ENCODE peak calls at places on chromosomes 2 and 18, in ten cellular contexts. One of them, this sample, is unnamed.

GRCh38 chr2:199470361-199470671 is 12.6 kb upstream of the SATB2 start:
- DNase-seq in stimulated activated CD4-positive, alpha-beta T cell treated with anti-CD3 and anti-CD28 coated beads, Interleukin-2, amount 100 ng/mL, for 48 hours: no peak
- DNase-seq in midbrain: no peak
- DNase-seq in dermis blood vessel endothelial cell: no peak
- DNase-seq in HS-5: no peak
- DNase-seq in AG09319: no peak
- DNase-seq in heart right ventricle: no peak
- DNase-seq in activated T-cell treated with anti-CD3 and anti-CD28 coated beads for 24 hours: no peak
- DNase-seq in frontal cortex: no peak
- DNase-seq in T-helper 17 cell: no peak
- DNase-seq in this sample: no peak

GRCh38 chr18:23399067-23399466 is 54.0 kb upstream of the RIOK3 start:
- DNase-seq in stimulated activated CD4-positive, alpha-beta T cell treated with anti-CD3 and anti-CD28 coated beads, Interleukin-2, amount 100 ng/mL, for 48 hours: no peak
- DNase-seq in midbrain: no peak
- DNase-seq in dermis blood vessel endothelial cell: no peak
- DNase-seq in HS-5: no peak
- DNase-seq in AG09319: no peak
- DNase-seq in heart right ventricle: no peak
- DNase-seq in activated T-cell treated with anti-CD3 and anti-CD28 coated beads for 24 hours: no peak
- DNase-seq in frontal cortex: no peak
- DNase-seq in T-helper 17 cell: no peak
- DNase-seq in this sample: no peak

GRCh38 chr2:53268086-53268485 is 499.5 kb upstream of the CHAC2 start:
- DNase-seq in stimulated activated CD4-positive, alpha-beta T cell treated with anti-CD3 and anti-CD28 coated beads, Interleukin-2, amount 100 ng/mL, for 48 hours: no peak
- DNase-seq in midbrain: no peak
- DNase-seq in dermis blood vessel endothelial cell: no peak
- DNase-seq in HS-5: no peak
- DNase-seq in AG09319: no peak
- DNase-seq in heart right ventricle: no peak
- DNase-seq in activated T-cell treated with anti-CD3 and anti-CD28 coated beads for 24 hours: no peak
- DNase-seq in frontal cortex: no peak
- DNase-seq in T-helper 17 cell: no peak
- DNase-seq in this sample: no peak

GRCh38 chr2:14288016-14288415 is 344.5 kb upstream of the LRATD1 start:
- DNase-seq in stimulated activated CD4-positive, alpha-beta T cell treated with anti-CD3 and anti-CD28 coated beads, Interleukin-2, amount 100 ng/mL, for 48 hours: no peak
- DNase-seq in midbrain: no peak
- DNase-seq in dermis blood vessel endothelial cell: no peak
- DNase-seq in HS-5: no peak
- DNase-seq in AG09319: no peak
- DNase-seq in heart right ventricle: no peak
- DNase-seq in activated T-cell treated with anti-CD3 and anti-CD28 coated beads for 24 hours: no peak
- DNase-seq in frontal cortex: no peak
- DNase-seq in T-helper 17 cell: no peak
- DNase-seq in this sample: peak; percentile 48

GRCh38 chr2:54483426-54483825 is 27.3 kb downstream of the SPTBN1 start:
- DNase-seq in stimulated activated CD4-positive, alpha-beta T cell treated with anti-CD3 and anti-CD28 coated beads, Interleukin-2, amount 100 ng/mL, for 48 hours: no peak
- DNase-seq in midbrain: no peak
- DNase-seq in dermis blood vessel endothelial cell: peak; percentile 48
- DNase-seq in HS-5: no peak
- DNase-seq in AG09319: no peak
- DNase-seq in heart right ventricle: no peak
- DNase-seq in activated T-cell treated with anti-CD3 and anti-CD28 coated beads for 24 hours: no peak
- DNase-seq in frontal cortex: no peak
- DNase-seq in T-helper 17 cell: no peak
- DNase-seq in this sample: no peak

GRCh38 chr2:85049236-85049635 is 78.3 kb downstream of the KCMF1 start:
- DNase-seq in stimulated activated CD4-positive, alpha-beta T cell treated with anti-CD3 and anti-CD28 coated beads, Interleukin-2, amount 100 ng/mL, for 48 hours: no peak
- DNase-seq in midbrain: no peak
- DNase-seq in dermis blood vessel endothelial cell: no peak
- DNase-seq in HS-5: no peak
- DNase-seq in AG09319: no peak
- DNase-seq in heart right ventricle: no peak
- DNase-seq in activated T-cell treated with anti-CD3 and anti-CD28 coated beads for 24 hours: no peak
- DNase-seq in frontal cortex: no peak
- DNase-seq in T-helper 17 cell: no peak
- DNase-seq in this sample: no peak

GRCh38 chr2:20666364-20667150 is at the start of gene GDF7:
- DNase-seq in stimulated activated CD4-positive, alpha-beta T cell treated with anti-CD3 and anti-CD28 coated beads, Interleukin-2, amount 100 ng/mL, for 48 hours: no peak
- DNase-seq in midbrain: no peak
- DNase-seq in dermis blood vessel endothelial cell: peak; percentile 38
- DNase-seq in HS-5: no peak
- DNase-seq in AG09319: no peak
- DNase-seq in heart right ventricle: peak; percentile 34
- DNase-seq in activated T-cell treated with anti-CD3 and anti-CD28 coated beads for 24 hours: no peak
- DNase-seq in frontal cortex: peak; percentile 45
- DNase-seq in T-helper 17 cell: no peak
- DNase-seq in this sample: peak; percentile 76

GRCh38 chr2:220966636-220967035 is 605.5 kb downstream of the EPHA4 start:
- DNase-seq in stimulated activated CD4-positive, alpha-beta T cell treated with anti-CD3 and anti-CD28 coated beads, Interleukin-2, amount 100 ng/mL, for 48 hours: no peak
- DNase-seq in midbrain: no peak
- DNase-seq in dermis blood vessel endothelial cell: no peak
- DNase-seq in HS-5: peak; percentile 74
- DNase-seq in AG09319: no peak
- DNase-seq in heart right ventricle: no peak
- DNase-seq in activated T-cell treated with anti-CD3 and anti-CD28 coated beads for 24 hours: no peak
- DNase-seq in frontal cortex: no peak
- DNase-seq in T-helper 17 cell: no peak
- DNase-seq in this sample: no peak

GRCh38 chr18:11909081-11909410 is 929 bp upstream of the MPPE1 start:
- DNase-seq in stimulated activated CD4-positive, alpha-beta T cell treated with anti-CD3 and anti-CD28 coated beads, Interleukin-2, amount 100 ng/mL, for 48 hours: no peak
- DNase-seq in midbrain: no peak
- DNase-seq in dermis blood vessel endothelial cell: no peak
- DNase-seq in HS-5: no peak
- DNase-seq in AG09319: no peak
- DNase-seq in heart right ventricle: no peak
- DNase-seq in activated T-cell treated with anti-CD3 and anti-CD28 coated beads for 24 hours: no peak
- DNase-seq in frontal cortex: no peak
- DNase-seq in T-helper 17 cell: no peak
- DNase-seq in this sample: no peak

GRCh38 chr2:127355407-127356008 is 32.3 kb downstream of the MAP3K2 start:
- DNase-seq in stimulated activated CD4-positive, alpha-beta T cell treated with anti-CD3 and anti-CD28 coated beads, Interleukin-2, amount 100 ng/mL, for 48 hours: no peak
- DNase-seq in midbrain: no peak
- DNase-seq in dermis blood vessel endothelial cell: peak; percentile 65
- DNase-seq in HS-5: no peak
- DNase-seq in AG09319: no peak
- DNase-seq in heart right ventricle: no peak
- DNase-seq in activated T-cell treated with anti-CD3 and anti-CD28 coated beads for 24 hours: no peak
- DNase-seq in frontal cortex: no peak
- DNase-seq in T-helper 17 cell: no peak
- DNase-seq in this sample: no peak

GRCh38 chr2:7915302-7916200 is 766.3 kb upstream of the ID2 start:
- DNase-seq in stimulated activated CD4-positive, alpha-beta T cell treated with anti-CD3 and anti-CD28 coated beads, Interleukin-2, amount 100 ng/mL, for 48 hours: no peak
- DNase-seq in midbrain: no peak
- DNase-seq in dermis blood vessel endothelial cell: no peak
- DNase-seq in HS-5: no peak
- DNase-seq in AG09319: peak; percentile 11
- DNase-seq in heart right ventricle: no peak
- DNase-seq in activated T-cell treated with anti-CD3 and anti-CD28 coated beads for 24 hours: no peak
- DNase-seq in frontal cortex: no peak
- DNase-seq in T-helper 17 cell: no peak
- DNase-seq in this sample: no peak

GRCh38 chr2:75552222-75552621 is 8.5 kb downstream of the EVA1A start:
- DNase-seq in stimulated activated CD4-positive, alpha-beta T cell treated with anti-CD3 and anti-CD28 coated beads, Interleukin-2, amount 100 ng/mL, for 48 hours: no peak
- DNase-seq in midbrain: no peak
- DNase-seq in dermis blood vessel endothelial cell: no peak
- DNase-seq in HS-5: no peak
- DNase-seq in AG09319: no peak
- DNase-seq in heart right ventricle: no peak
- DNase-seq in activated T-cell treated with anti-CD3 and anti-CD28 coated beads for 24 hours: no peak
- DNase-seq in frontal cortex: no peak
- DNase-seq in T-helper 17 cell: no peak
- DNase-seq in this sample: no peak

GRCh38 chr2:149331023-149331400 is 625 bp downstream of the LYPD6 start:
- DNase-seq in stimulated activated CD4-positive, alpha-beta T cell treated with anti-CD3 and anti-CD28 coated beads, Interleukin-2, amount 100 ng/mL, for 48 hours: no peak
- DNase-seq in midbrain: no peak
- DNase-seq in dermis blood vessel endothelial cell: no peak
- DNase-seq in HS-5: no peak
- DNase-seq in AG09319: no peak
- DNase-seq in heart right ventricle: no peak
- DNase-seq in activated T-cell treated with anti-CD3 and anti-CD28 coated beads for 24 hours: no peak
- DNase-seq in frontal cortex: no peak
- DNase-seq in T-helper 17 cell: no peak
- DNase-seq in this sample: no peak

GRCh38 chr2:26088038-26088643 is 54.3 kb downstream of the RAB10 start:
- DNase-seq in stimulated activated CD4-positive, alpha-beta T cell treated with anti-CD3 and anti-CD28 coated beads, Interleukin-2, amount 100 ng/mL, for 48 hours: no peak
- DNase-seq in midbrain: peak; percentile 69
- DNase-seq in dermis blood vessel endothelial cell: peak; percentile 63
- DNase-seq in HS-5: no peak
- DNase-seq in AG09319: no peak
- DNase-seq in heart right ventricle: no peak
- DNase-seq in activated T-cell treated with anti-CD3 and anti-CD28 coated beads for 24 hours: peak; percentile 8
- DNase-seq in frontal cortex: peak; percentile 17
- DNase-seq in T-helper 17 cell: no peak
- DNase-seq in this sample: no peak

GRCh38 chr2:175111200-175111657 is 56.8 kb downstream of the ATF2 start:
- DNase-seq in stimulated activated CD4-positive, alpha-beta T cell treated with anti-CD3 and anti-CD28 coated beads, Interleukin-2, amount 100 ng/mL, for 48 hours: no peak
- DNase-seq in midbrain: peak; percentile 32
- DNase-seq in dermis blood vessel endothelial cell: peak; percentile 73
- DNase-seq in HS-5: peak; percentile 34
- DNase-seq in AG09319: peak; percentile 12
- DNase-seq in heart right ventricle: no peak
- DNase-seq in activated T-cell treated with anti-CD3 and anti-CD28 coated beads for 24 hours: no peak
- DNase-seq in frontal cortex: peak; percentile 17
- DNase-seq in T-helper 17 cell: no peak
- DNase-seq in this sample: no peak

GRCh38 chr2:112926707-112927106 is 15.7 kb downstream of the IL37 start:
- DNase-seq in stimulated activated CD4-positive, alpha-beta T cell treated with anti-CD3 and anti-CD28 coated beads, Interleukin-2, amount 100 ng/mL, for 48 hours: no peak
- DNase-seq in midbrain: no peak
- DNase-seq in dermis blood vessel endothelial cell: no peak
- DNase-seq in HS-5: no peak
- DNase-seq in AG09319: no peak
- DNase-seq in heart right ventricle: no peak
- DNase-seq in activated T-cell treated with anti-CD3 and anti-CD28 coated beads for 24 hours: no peak
- DNase-seq in frontal cortex: no peak
- DNase-seq in T-helper 17 cell: no peak
- DNase-seq in this sample: no peak

GRCh38 chr18:79382681-79383387 is 12.9 kb upstream of the NFATC1 start:
- DNase-seq in stimulated activated CD4-positive, alpha-beta T cell treated with anti-CD3 and anti-CD28 coated beads, Interleukin-2, amount 100 ng/mL, for 48 hours: no peak
- DNase-seq in midbrain: no peak
- DNase-seq in dermis blood vessel endothelial cell: no peak
- DNase-seq in HS-5: no peak
- DNase-seq in AG09319: no peak
- DNase-seq in heart right ventricle: no peak
- DNase-seq in activated T-cell treated with anti-CD3 and anti-CD28 coated beads for 24 hours: no peak
- DNase-seq in frontal cortex: peak; percentile 13
- DNase-seq in T-helper 17 cell: no peak
- DNase-seq in this sample: no peak

GRCh38 chr2:85438291-85439110 is 20.0 kb downstream of the SH2D6 start:
- DNase-seq in stimulated activated CD4-positive, alpha-beta T cell treated with anti-CD3 and anti-CD28 coated beads, Interleukin-2, amount 100 ng/mL, for 48 hours: no peak
- DNase-seq in midbrain: no peak
- DNase-seq in dermis blood vessel endothelial cell: no peak
- DNase-seq in HS-5: no peak
- DNase-seq in AG09319: no peak
- DNase-seq in heart right ventricle: peak; percentile 37
- DNase-seq in activated T-cell treated with anti-CD3 and anti-CD28 coated beads for 24 hours: no peak
- DNase-seq in frontal cortex: no peak
- DNase-seq in T-helper 17 cell: no peak
- DNase-seq in this sample: peak; percentile 55

GRCh38 chr2:171523339-171523931 is 1.2 kb downstream of the CYBRD1 start:
- DNase-seq in stimulated activated CD4-positive, alpha-beta T cell treated with anti-CD3 and anti-CD28 coated beads, Interleukin-2, amount 100 ng/mL, for 48 hours: peak; percentile 7
- DNase-seq in midbrain: peak; percentile 87
- DNase-seq in dermis blood vessel endothelial cell: peak; percentile 80
- DNase-seq in HS-5: no peak
- DNase-seq in AG09319: peak; percentile 36
- DNase-seq in heart right ventricle: peak; percentile 79
- DNase-seq in activated T-cell treated with anti-CD3 and anti-CD28 coated beads for 24 hours: no peak
- DNase-seq in frontal cortex: peak; percentile 58
- DNase-seq in T-helper 17 cell: no peak
- DNase-seq in this sample: peak; percentile 78

GRCh38 chr2:40760071-40760666 is 308.3 kb upstream of the SLC8A1 start:
- DNase-seq in stimulated activated CD4-positive, alpha-beta T cell treated with anti-CD3 and anti-CD28 coated beads, Interleukin-2, amount 100 ng/mL, for 48 hours: peak; percentile 0
- DNase-seq in midbrain: no peak
- DNase-seq in dermis blood vessel endothelial cell: peak; percentile 19
- DNase-seq in HS-5: peak; percentile 43
- DNase-seq in AG09319: peak; percentile 32
- DNase-seq in heart right ventricle: peak; percentile 8
- DNase-seq in activated T-cell treated with anti-CD3 and anti-CD28 coated beads for 24 hours: no peak
- DNase-seq in frontal cortex: no peak
- DNase-seq in T-helper 17 cell: no peak
- DNase-seq in this sample: peak; percentile 49

GRCh38 chr2:234022424-234022823 is 28.1 kb upstream of the SPP2 start:
- DNase-seq in stimulated activated CD4-positive, alpha-beta T cell treated with anti-CD3 and anti-CD28 coated beads, Interleukin-2, amount 100 ng/mL, for 48 hours: no peak
- DNase-seq in midbrain: no peak
- DNase-seq in dermis blood vessel endothelial cell: no peak
- DNase-seq in HS-5: no peak
- DNase-seq in AG09319: no peak
- DNase-seq in heart right ventricle: no peak
- DNase-seq in activated T-cell treated with anti-CD3 and anti-CD28 coated beads for 24 hours: no peak
- DNase-seq in frontal cortex: no peak
- DNase-seq in T-helper 17 cell: no peak
- DNase-seq in this sample: no peak

GRCh38 chr2:84486436-84487115 is 27.5 kb upstream of the SUCLG1 start:
- DNase-seq in stimulated activated CD4-positive, alpha-beta T cell treated with anti-CD3 and anti-CD28 coated beads, Interleukin-2, amount 100 ng/mL, for 48 hours: no peak
- DNase-seq in midbrain: no peak
- DNase-seq in dermis blood vessel endothelial cell: no peak
- DNase-seq in HS-5: no peak
- DNase-seq in AG09319: peak; percentile 32
- DNase-seq in heart right ventricle: no peak
- DNase-seq in activated T-cell treated with anti-CD3 and anti-CD28 coated beads for 24 hours: no peak
- DNase-seq in frontal cortex: no peak
- DNase-seq in T-helper 17 cell: no peak
- DNase-seq in this sample: no peak

GRCh38 chr2:231621051-231621879 is 28.6 kb downstream of the TEX44 start:
- DNase-seq in stimulated activated CD4-positive, alpha-beta T cell treated with anti-CD3 and anti-CD28 coated beads, Interleukin-2, amount 100 ng/mL, for 48 hours: no peak
- DNase-seq in midbrain: no peak
- DNase-seq in dermis blood vessel endothelial cell: peak; percentile 29
- DNase-seq in HS-5: no peak
- DNase-seq in AG09319: no peak
- DNase-seq in heart right ventricle: peak; percentile 48
- DNase-seq in activated T-cell treated with anti-CD3 and anti-CD28 coated beads for 24 hours: no peak
- DNase-seq in frontal cortex: no peak
- DNase-seq in T-helper 17 cell: no peak
- DNase-seq in this sample: no peak

GRCh38 chr18:7789853-7790552 is 222.9 kb downstream of the PTPRM start:
- DNase-seq in stimulated activated CD4-positive, alpha-beta T cell treated with anti-CD3 and anti-CD28 coated beads, Interleukin-2, amount 100 ng/mL, for 48 hours: no peak
- DNase-seq in midbrain: peak; percentile 19
- DNase-seq in dermis blood vessel endothelial cell: peak; percentile 72
- DNase-seq in HS-5: no peak
- DNase-seq in AG09319: peak; percentile 8
- DNase-seq in heart right ventricle: no peak
- DNase-seq in activated T-cell treated with anti-CD3 and anti-CD28 coated beads for 24 hours: no peak
- DNase-seq in frontal cortex: no peak
- DNase-seq in T-helper 17 cell: no peak
- DNase-seq in this sample: peak; percentile 71

GRCh38 chr2:33377048-33377447 is 99.4 kb upstream of the RASGRP3 start:
- DNase-seq in stimulated activated CD4-positive, alpha-beta T cell treated with anti-CD3 and anti-CD28 coated beads, Interleukin-2, amount 100 ng/mL, for 48 hours: no peak
- DNase-seq in midbrain: no peak
- DNase-seq in dermis blood vessel endothelial cell: no peak
- DNase-seq in HS-5: no peak
- DNase-seq in AG09319: no peak
- DNase-seq in heart right ventricle: peak; percentile 18
- DNase-seq in activated T-cell treated with anti-CD3 and anti-CD28 coated beads for 24 hours: no peak
- DNase-seq in frontal cortex: no peak
- DNase-seq in T-helper 17 cell: no peak
- DNase-seq in this sample: no peak

GRCh38 chr2:32626591-32627221 is 1.1 kb upstream of the TTC27 start:
- DNase-seq in stimulated activated CD4-positive, alpha-beta T cell treated with anti-CD3 and anti-CD28 coated beads, Interleukin-2, amount 100 ng/mL, for 48 hours: no peak
- DNase-seq in midbrain: no peak
- DNase-seq in dermis blood vessel endothelial cell: no peak
- DNase-seq in HS-5: no peak
- DNase-seq in AG09319: no peak
- DNase-seq in heart right ventricle: no peak
- DNase-seq in activated T-cell treated with anti-CD3 and anti-CD28 coated beads for 24 hours: no peak
- DNase-seq in frontal cortex: no peak
- DNase-seq in T-helper 17 cell: no peak
- DNase-seq in this sample: no peak

GRCh38 chr2:71113843-71114242 is 16.2 kb downstream of the MCEE start:
- DNase-seq in stimulated activated CD4-positive, alpha-beta T cell treated with anti-CD3 and anti-CD28 coated beads, Interleukin-2, amount 100 ng/mL, for 48 hours: no peak
- DNase-seq in midbrain: no peak
- DNase-seq in dermis blood vessel endothelial cell: no peak
- DNase-seq in HS-5: no peak
- DNase-seq in AG09319: no peak
- DNase-seq in heart right ventricle: no peak
- DNase-seq in activated T-cell treated with anti-CD3 and anti-CD28 coated beads for 24 hours: no peak
- DNase-seq in frontal cortex: no peak
- DNase-seq in T-helper 17 cell: no peak
- DNase-seq in this sample: no peak

GRCh38 chr2:79855264-79856006 is 342.6 kb downstream of the CTNNA2 start:
- DNase-seq in stimulated activated CD4-positive, alpha-beta T cell treated with anti-CD3 and anti-CD28 coated beads, Interleukin-2, amount 100 ng/mL, for 48 hours: no peak
- DNase-seq in midbrain: peak; percentile 66
- DNase-seq in dermis blood vessel endothelial cell: no peak
- DNase-seq in HS-5: no peak
- DNase-seq in AG09319: no peak
- DNase-seq in heart right ventricle: no peak
- DNase-seq in activated T-cell treated with anti-CD3 and anti-CD28 coated beads for 24 hours: no peak
- DNase-seq in frontal cortex: peak; percentile 13
- DNase-seq in T-helper 17 cell: no peak
- DNase-seq in this sample: no peak

This sample was measured in ecto neural progenitor cell.